ENCODE peak calls at places on chromosomes 6 and 20, in four cellular contexts. One of them, this sample, is unnamed.

GRCh38 chr6:119348308-119349040 is 1.1 kb downstream of the MAN1A1 start:
- DNase-seq in effector memory CD4-positive, alpha-beta T cell: peak
- DNase-seq in nephron progenitor cell: peak
- DNase-seq in activated gamma-delta T cell treated with anti-CD3 and anti-CD28 coated beads, Interleukin-2, amount 50 U/mL, for 16 hours: peak
- DNase-seq in this sample: peak

GRCh38 chr20:10469599-10469998 is 34.5 kb downstream of the SLX4IP start:
- DNase-seq in effector memory CD4-positive, alpha-beta T cell: no peak
- DNase-seq in nephron progenitor cell: peak
- DNase-seq in activated gamma-delta T cell treated with anti-CD3 and anti-CD28 coated beads, Interleukin-2, amount 50 U/mL, for 16 hours: no peak
- DNase-seq in this sample: no peak

GRCh38 chr6:39330476-39330875 is 8.0 kb upstream of the KCNK16 start:
- DNase-seq in effector memory CD4-positive, alpha-beta T cell: no peak
- DNase-seq in nephron progenitor cell: no peak
- DNase-seq in activated gamma-delta T cell treated with anti-CD3 and anti-CD28 coated beads, Interleukin-2, amount 50 U/mL, for 16 hours: no peak
- DNase-seq in this sample: no peak

GRCh38 chr6:156219973-156220372 is 557.2 kb upstream of the ARID1B start:
- DNase-seq in effector memory CD4-positive, alpha-beta T cell: no peak
- DNase-seq in nephron progenitor cell: no peak
- DNase-seq in activated gamma-delta T cell treated with anti-CD3 and anti-CD28 coated beads, Interleukin-2, amount 50 U/mL, for 16 hours: no peak
- DNase-seq in this sample: no peak

GRCh38 chr6:150775804-150776203 is 89.7 kb upstream of the MTHFD1L start:
- DNase-seq in effector memory CD4-positive, alpha-beta T cell: no peak
- DNase-seq in nephron progenitor cell: no peak
- DNase-seq in activated gamma-delta T cell treated with anti-CD3 and anti-CD28 coated beads, Interleukin-2, amount 50 U/mL, for 16 hours: no peak
- DNase-seq in this sample: no peak

GRCh38 chr20:38441916-38442315 is 6.8 kb upstream of the SNHG17 start:
- DNase-seq in effector memory CD4-positive, alpha-beta T cell: no peak
- DNase-seq in nephron progenitor cell: no peak
- DNase-seq in activated gamma-delta T cell treated with anti-CD3 and anti-CD28 coated beads, Interleukin-2, amount 50 U/mL, for 16 hours: no peak
- DNase-seq in this sample: no peak

GRCh38 chr6:142846459-142846831 is 98.5 kb downstream of the HIVEP2 start:
- DNase-seq in effector memory CD4-positive, alpha-beta T cell: no peak
- DNase-seq in nephron progenitor cell: no peak
- DNase-seq in activated gamma-delta T cell treated with anti-CD3 and anti-CD28 coated beads, Interleukin-2, amount 50 U/mL, for 16 hours: no peak
- DNase-seq in this sample: no peak

GRCh38 chr6:54244430-54244829 is 63.8 kb upstream of the TINAG start:
- DNase-seq in effector memory CD4-positive, alpha-beta T cell: no peak
- DNase-seq in nephron progenitor cell: no peak
- DNase-seq in activated gamma-delta T cell treated with anti-CD3 and anti-CD28 coated beads, Interleukin-2, amount 50 U/mL, for 16 hours: no peak
- DNase-seq in this sample: no peak

GRCh38 chr20:3430376-3431069 is 23.1 kb upstream of the DNAAF9 start:
- DNase-seq in effector memory CD4-positive, alpha-beta T cell: no peak
- DNase-seq in nephron progenitor cell: no peak
- DNase-seq in activated gamma-delta T cell treated with anti-CD3 and anti-CD28 coated beads, Interleukin-2, amount 50 U/mL, for 16 hours: no peak
- DNase-seq in this sample: no peak

GRCh38 chr6:169046021-169046420 is 207.6 kb downstream of the THBS2 start:
- DNase-seq in effector memory CD4-positive, alpha-beta T cell: no peak
- DNase-seq in nephron progenitor cell: no peak
- DNase-seq in activated gamma-delta T cell treated with anti-CD3 and anti-CD28 coated beads, Interleukin-2, amount 50 U/mL, for 16 hours: no peak
- DNase-seq in this sample: no peak

GRCh38 chr20:64057628-64058498 is 5.1 kb upstream of the TCEA2 start:
- DNase-seq in effector memory CD4-positive, alpha-beta T cell: peak
- DNase-seq in nephron progenitor cell: peak
- DNase-seq in activated gamma-delta T cell treated with anti-CD3 and anti-CD28 coated beads, Interleukin-2, amount 50 U/mL, for 16 hours: peak
- DNase-seq in this sample: peak

This sample was measured in stimulated activated effector memory CD8-positive, alpha-beta T cell treated with anti-CD3 and anti-CD28 coated beads, Interleukin-12 subunit alpha, Interleukin-12 subunit beta, amount 100 ng/mL, for 72 hours.